ENCODE peak calls at places on chromosomes 6 and 20, in four cellular contexts. One of them, this sample, is unnamed.

GRCh38 chr20:41563087-41563486 is 55.1 kb downstream of the CHD6 start:
- DNase-seq in K562: no peak
- DNase-seq in WTC11: no peak
- DNase-seq in HepG2: no peak
- DNase-seq in this sample: no peak

GRCh38 chr20:51767867-51768758 is at the start of gene ATP9A:
- DNase-seq in K562: no peak
- DNase-seq in WTC11: peak
- DNase-seq in HepG2: no peak
- DNase-seq in this sample: peak

GRCh38 chr20:18647777-18648176 is 59.9 kb downstream of the DTD1 start:
- DNase-seq in K562: no peak
- DNase-seq in WTC11: no peak
- DNase-seq in HepG2: no peak
- DNase-seq in this sample: no peak

GRCh38 chr6:28742668-28743270 is 181.0 kb downstream of the TRIM27 start:
- DNase-seq in K562: peak
- DNase-seq in WTC11: peak
- DNase-seq in HepG2: peak
- DNase-seq in this sample: no peak

GRCh38 chr6:47109281-47109680 is 67.1 kb upstream of the ADGRF1 start:
- DNase-seq in K562: no peak
- DNase-seq in WTC11: no peak
- DNase-seq in HepG2: no peak
- DNase-seq in this sample: no peak

GRCh38 chr20:36461600-36462439 is 79.5 kb upstream of the MYL9 start:
- DNase-seq in K562: peak
- DNase-seq in WTC11: peak
- DNase-seq in HepG2: no peak
- DNase-seq in this sample: peak

GRCh38 chr20:59667981-59668515 is 63.7 kb downstream of the PHACTR3 start:
- DNase-seq in K562: no peak
- DNase-seq in WTC11: no peak
- DNase-seq in HepG2: no peak
- DNase-seq in this sample: no peak

GRCh38 chr6:15551798-15552197 is 111.0 kb downstream of the DTNBP1 start:
- DNase-seq in K562: no peak
- DNase-seq in WTC11: no peak
- DNase-seq in HepG2: no peak
- DNase-seq in this sample: peak

GRCh38 chr20:3595541-3595940 is 67.7 kb downstream of the GFRA4 start:
- DNase-seq in K562: no peak
- DNase-seq in WTC11: no peak
- DNase-seq in HepG2: no peak
- DNase-seq in this sample: no peak

GRCh38 chr6:46584586-46584985 is 68.0 kb downstream of the CYP39A1 start:
- DNase-seq in K562: no peak
- DNase-seq in WTC11: no peak
- DNase-seq in HepG2: no peak
- DNase-seq in this sample: no peak

GRCh38 chr6:38773338-38773737 is 58.2 kb downstream of the DNAH8 start:
- DNase-seq in K562: peak
- DNase-seq in WTC11: peak
- DNase-seq in HepG2: peak
- DNase-seq in this sample: peak

GRCh38 chr6:3073382-3073781 is 5.1 kb downstream of the RIPK1 start:
- DNase-seq in K562: no peak
- DNase-seq in WTC11: no peak
- DNase-seq in HepG2: no peak
- DNase-seq in this sample: no peak

GRCh38 chr6:130252527-130253237 is 29.9 kb upstream of the SAMD3 start:
- DNase-seq in K562: no peak
- DNase-seq in WTC11: no peak
- DNase-seq in HepG2: no peak
- DNase-seq in this sample: no peak

GRCh38 chr20:43361526-43361925 is 96.2 kb upstream of the SRSF6 start:
- DNase-seq in K562: no peak
- DNase-seq in WTC11: no peak
- DNase-seq in HepG2: no peak
- DNase-seq in this sample: no peak

GRCh38 chr6:110944681-110945151 is 13.8 kb upstream of the GTF3C6 start:
- DNase-seq in K562: peak
- DNase-seq in WTC11: no peak
- DNase-seq in HepG2: peak
- DNase-seq in this sample: no peak

GRCh38 chr6:158040051-158040803 is 58.6 kb downstream of the SYNJ2 start:
- DNase-seq in K562: peak
- DNase-seq in WTC11: no peak
- DNase-seq in HepG2: peak
- DNase-seq in this sample: peak

GRCh38 chr20:45095753-45096371 is 5.1 kb downstream of the KCNS1 start:
- DNase-seq in K562: peak
- DNase-seq in WTC11: peak
- DNase-seq in HepG2: peak
- DNase-seq in this sample: peak

DNA sequence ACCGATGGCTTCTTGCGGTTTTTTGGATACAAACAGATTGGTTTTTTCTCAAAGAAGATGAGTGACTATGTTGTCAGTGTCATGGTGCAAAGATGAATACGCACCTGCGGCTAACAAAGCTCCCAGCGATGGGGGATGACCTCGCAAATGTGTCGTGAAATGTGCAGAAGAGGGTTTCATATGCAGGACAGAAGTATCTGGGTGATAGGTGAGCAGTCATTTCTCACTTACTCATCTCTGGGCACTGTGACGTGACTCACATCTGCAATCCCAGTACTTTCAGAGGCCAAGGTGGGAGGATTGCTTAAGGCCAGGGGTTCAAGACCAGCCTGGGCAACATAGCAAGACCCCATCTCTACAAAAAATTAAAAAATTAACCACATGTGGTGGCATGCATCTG is 216.3 kb downstream of the ERMARD start:
- DNase-seq in K562: no peak
- DNase-seq in WTC11: no peak
- DNase-seq in HepG2: no peak
- DNase-seq in this sample: no peak
- TF ChIP-seq ELF4 in K562: no peak
- TF ChIP-seq ELF4 in WTC11: no peak
- TF ChIP-seq ELF4 in HepG2: no peak
- TF ChIP-seq ELF4 in this sample: no peak

DNA sequence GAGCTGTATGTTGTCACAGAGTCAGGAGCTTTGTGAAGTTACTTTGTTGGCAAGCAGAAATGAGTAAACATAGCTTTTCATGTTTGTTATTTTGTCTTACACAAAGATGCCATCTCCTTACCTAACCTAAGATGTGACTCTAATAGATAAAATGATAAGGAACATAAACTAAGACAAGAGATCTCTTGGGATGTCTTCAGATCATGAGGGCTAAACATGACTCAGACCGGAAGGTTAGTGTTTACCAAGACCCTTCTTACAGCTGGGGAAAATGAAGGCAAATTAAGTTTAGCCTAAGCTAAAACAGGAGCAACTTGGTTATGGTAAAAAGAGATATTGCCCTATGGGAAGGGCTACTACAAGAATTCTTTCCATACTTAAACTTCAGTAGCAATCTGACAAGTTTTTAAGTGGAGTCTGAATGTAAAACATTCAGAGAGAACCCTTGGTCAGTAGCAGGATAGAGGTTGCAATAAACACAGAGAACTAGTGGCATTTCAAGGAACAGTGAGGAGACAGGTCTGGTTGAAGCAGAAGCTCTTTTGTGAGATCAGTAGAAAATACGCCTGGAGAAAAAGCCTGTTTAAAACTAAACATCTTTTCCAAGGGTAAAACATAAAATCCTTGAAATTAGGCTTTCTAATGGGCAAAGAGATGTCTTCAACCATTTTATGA is 29.9 kb downstream of the SGK1 start:
- DNase-seq in K562: no peak
- DNase-seq in WTC11: no peak
- DNase-seq in HepG2: no peak
- DNase-seq in this sample: no peak
- TF ChIP-seq ELF4 in K562: no peak
- TF ChIP-seq ELF4 in WTC11: no peak
- TF ChIP-seq ELF4 in HepG2: no peak
- TF ChIP-seq ELF4 in this sample: no peak

GRCh38 chr6:154347981-154348380 is 8.6 kb downstream of the IPCEF1 start:
- DNase-seq in K562: no peak
- DNase-seq in WTC11: no peak
- DNase-seq in HepG2: no peak
- DNase-seq in this sample: no peak

GRCh38 chr6:154345811-154346210 is 10.8 kb downstream of the IPCEF1 start:
- DNase-seq in K562: no peak
- DNase-seq in WTC11: no peak
- DNase-seq in HepG2: no peak
- DNase-seq in this sample: no peak

GRCh38 chr6:154341876-154342275 is 14.7 kb downstream of the IPCEF1 start:
- DNase-seq in K562: no peak
- DNase-seq in WTC11: no peak
- DNase-seq in HepG2: no peak
- DNase-seq in this sample: no peak

GRCh38 chr6:154341326-154341725 is 15.3 kb downstream of the IPCEF1 start:
- DNase-seq in K562: no peak
- DNase-seq in WTC11: no peak
- DNase-seq in HepG2: no peak
- DNase-seq in this sample: no peak

GRCh38 chr6:154343473-154344308 is 12.9 kb downstream of the IPCEF1 start:
- DNase-seq in K562: peak
- DNase-seq in WTC11: peak
- DNase-seq in HepG2: no peak
- DNase-seq in this sample: peak
- TF ChIP-seq ELF4 in K562: no peak
- TF ChIP-seq ELF4 in WTC11: no peak
- TF ChIP-seq ELF4 in HepG2: no peak
- TF ChIP-seq ELF4 in this sample: no peak

GRCh38 chr6:57209030-57209429 is 13.1 kb downstream of the RAB23 start:
- DNase-seq in K562: no peak
- DNase-seq in WTC11: no peak
- DNase-seq in HepG2: no peak
- DNase-seq in this sample: no peak
- TF ChIP-seq ELF4 in K562: no peak
- TF ChIP-seq ELF4 in WTC11: no peak
- TF ChIP-seq ELF4 in HepG2: no peak
- TF ChIP-seq ELF4 in this sample: no peak

DNA sequence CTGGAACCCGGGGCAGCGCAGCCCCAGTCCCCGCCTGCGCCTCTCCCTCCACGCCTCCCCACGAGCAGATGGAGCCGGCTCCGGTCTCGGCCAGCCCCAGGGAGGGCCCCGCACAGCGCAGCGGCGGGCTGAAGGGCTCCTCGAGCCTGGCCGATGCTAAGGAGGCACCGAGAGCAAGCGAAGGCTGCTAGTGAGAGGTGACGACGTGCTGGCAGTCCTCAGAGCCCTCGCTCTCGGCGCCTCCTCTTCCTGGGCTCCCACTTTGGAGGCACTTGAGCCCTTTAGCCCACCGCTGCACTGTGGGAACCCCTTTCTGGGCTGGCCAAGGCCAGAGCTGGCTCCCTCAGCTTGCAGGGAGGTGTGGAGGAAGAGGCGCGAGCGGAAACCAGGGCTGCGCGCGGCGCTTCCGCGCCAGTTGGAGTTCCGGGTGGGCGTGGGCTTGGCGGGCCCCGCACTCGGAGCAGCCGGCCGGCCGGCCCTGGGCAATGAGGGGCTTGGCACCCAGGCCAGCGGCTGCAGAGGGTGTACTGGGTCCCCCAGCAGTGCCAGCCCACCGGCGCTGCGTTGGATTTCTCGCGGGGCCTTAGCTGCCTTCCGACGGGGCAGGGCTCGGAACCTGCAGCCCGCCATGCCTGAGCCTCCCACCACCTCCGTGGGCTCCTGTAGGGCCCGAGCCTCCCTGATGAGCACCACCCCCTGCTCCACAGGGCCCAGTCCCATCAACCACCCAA is 2.5 kb upstream of the TMEM14C start:
- DNase-seq in K562: no peak
- DNase-seq in WTC11: no peak
- DNase-seq in HepG2: peak
- DNase-seq in this sample: no peak
- TF ChIP-seq ELF4 in K562: no peak
- TF ChIP-seq ELF4 in WTC11: no peak
- TF ChIP-seq ELF4 in HepG2: no peak
- TF ChIP-seq ELF4 in this sample: no peak

DNA sequence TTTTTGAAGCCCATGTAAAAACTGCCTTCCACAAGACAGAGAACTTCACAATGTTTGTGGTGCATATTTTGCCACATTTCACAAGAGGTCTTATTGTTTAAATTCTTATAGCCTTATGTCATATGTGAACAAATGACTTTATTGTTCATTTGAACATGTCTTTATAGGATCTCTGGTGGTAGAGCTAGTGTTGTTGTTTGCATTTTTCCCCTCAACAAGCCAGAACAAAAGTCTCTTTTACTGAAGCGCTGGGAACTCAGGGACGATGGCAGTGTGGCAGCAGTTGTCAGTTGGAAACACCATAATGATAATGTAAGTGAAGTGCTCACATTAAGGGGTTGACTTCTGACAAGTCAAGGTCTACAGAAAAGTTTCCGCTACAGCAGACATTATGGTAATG is 179.9 kb downstream of the GJA10 start:
- DNase-seq in K562: no peak
- DNase-seq in WTC11: no peak
- DNase-seq in HepG2: peak
- DNase-seq in this sample: no peak
- TF ChIP-seq ELF4 in K562: no peak
- TF ChIP-seq ELF4 in WTC11: no peak
- TF ChIP-seq ELF4 in HepG2: no peak
- TF ChIP-seq ELF4 in this sample: no peak

DNA sequence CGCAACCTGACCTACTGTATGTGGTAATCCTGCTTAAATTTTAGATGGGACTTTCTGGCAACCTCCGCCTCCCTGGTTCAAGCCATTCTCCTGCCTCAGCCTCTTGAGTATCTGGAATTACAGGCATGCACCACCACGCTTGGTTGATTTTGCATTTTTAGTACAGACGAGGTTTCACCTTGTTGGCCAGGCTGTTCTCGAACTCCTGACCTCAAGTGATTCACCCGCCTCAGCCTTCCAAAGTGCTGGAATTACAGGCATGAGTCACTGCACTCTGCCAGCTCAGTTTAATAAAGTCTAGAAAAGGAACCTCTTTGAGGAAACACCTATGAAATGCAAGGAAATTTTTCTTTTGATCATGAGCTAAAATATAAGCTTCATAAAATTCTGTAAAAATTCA is 9.0 kb upstream of the PLCB4 start:
- DNase-seq in K562: no peak
- DNase-seq in WTC11: no peak
- DNase-seq in HepG2: no peak
- DNase-seq in this sample: no peak
- TF ChIP-seq ELF4 in K562: no peak
- TF ChIP-seq ELF4 in WTC11: no peak
- TF ChIP-seq ELF4 in HepG2: no peak
- TF ChIP-seq ELF4 in this sample: no peak

GRCh38 chr6:128963561-128963960 is 80.6 kb downstream of the LAMA2 start:
- DNase-seq in K562: no peak
- DNase-seq in WTC11: no peak
- DNase-seq in HepG2: no peak
- DNase-seq in this sample: no peak

GRCh38 chr6:128964771-128965170 is 81.8 kb downstream of the LAMA2 start:
- DNase-seq in K562: no peak
- DNase-seq in WTC11: no peak
- DNase-seq in HepG2: no peak
- DNase-seq in this sample: no peak

GRCh38 chr6:128966934-128967333 is 84.0 kb downstream of the LAMA2 start:
- DNase-seq in K562: no peak
- DNase-seq in WTC11: no peak
- DNase-seq in HepG2: no peak
- DNase-seq in this sample: no peak

GRCh38 chr6:128964233-128964755 is 81.4 kb downstream of the LAMA2 start:
- DNase-seq in K562: no peak
- DNase-seq in WTC11: no peak
- DNase-seq in HepG2: no peak
- DNase-seq in this sample: no peak
- TF ChIP-seq ELF4 in K562: no peak
- TF ChIP-seq ELF4 in WTC11: no peak
- TF ChIP-seq ELF4 in HepG2: no peak
- TF ChIP-seq ELF4 in this sample: no peak